ENCODE peak calls at places on chromosomes 4 and X, in nine cellular contexts. One of them, this sample, is unnamed.
A peak's percentile ranks its signal among the peaks of the same experiment; 100 is the strongest.

GRCh38 chr4:110620352-110621327 is 2.2 kb downstream of the PITX2 start:
- DNase-seq in upper lobe of left lung: peak; percentile 78
- DNase-seq in Panc1: no peak
- DNase-seq in sigmoid colon: no peak
- DNase-seq in GM12891: no peak
- DNase-seq in breast epithelium: no peak
- DNase-seq in H1: peak; percentile 85
- DNase-seq in stomach: no peak
- DNase-seq in endothelial cell of umbilical vein: peak; percentile 40
- DNase-seq in this sample: no peak

GRCh38 chrX:75067931-75068330 is 88.2 kb downstream of the ABCB7 start:
- DNase-seq in upper lobe of left lung: no peak
- DNase-seq in Panc1: no peak
- DNase-seq in sigmoid colon: no peak
- DNase-seq in GM12891: no peak
- DNase-seq in breast epithelium: no peak
- DNase-seq in H1: no peak
- DNase-seq in stomach: no peak
- DNase-seq in endothelial cell of umbilical vein: no peak
- DNase-seq in this sample: no peak

GRCh38 chr4:38728651-38729141 is 54.1 kb downstream of the TLR10 start:
- DNase-seq in upper lobe of left lung: no peak
- DNase-seq in Panc1: no peak
- DNase-seq in sigmoid colon: no peak
- DNase-seq in GM12891: no peak
- DNase-seq in breast epithelium: peak; percentile 63
- DNase-seq in H1: peak; percentile 52
- DNase-seq in stomach: peak; percentile 74
- DNase-seq in endothelial cell of umbilical vein: no peak
- DNase-seq in this sample: no peak

GRCh38 chrX:39518451-39519212 is 579.1 kb downstream of the BCOR start:
- DNase-seq in upper lobe of left lung: peak; percentile 38
- DNase-seq in Panc1: no peak
- DNase-seq in sigmoid colon: peak; percentile 72
- DNase-seq in GM12891: no peak
- DNase-seq in breast epithelium: no peak
- DNase-seq in H1: no peak
- DNase-seq in stomach: peak; percentile 28
- DNase-seq in endothelial cell of umbilical vein: no peak
- DNase-seq in this sample: no peak

GRCh38 chr4:48290146-48290772 is 20.6 kb upstream of the TEC start:
- DNase-seq in upper lobe of left lung: no peak
- DNase-seq in Panc1: no peak
- DNase-seq in sigmoid colon: no peak
- DNase-seq in GM12891: no peak
- DNase-seq in breast epithelium: no peak
- DNase-seq in H1: peak; percentile 58
- DNase-seq in stomach: no peak
- DNase-seq in endothelial cell of umbilical vein: peak; percentile 22
- DNase-seq in this sample: no peak

GRCh38 chr4:140943486-140943885 is 187.3 kb upstream of the TBC1D9 start:
- DNase-seq in upper lobe of left lung: no peak
- DNase-seq in Panc1: no peak
- DNase-seq in sigmoid colon: no peak
- DNase-seq in GM12891: no peak
- DNase-seq in breast epithelium: no peak
- DNase-seq in H1: no peak
- DNase-seq in stomach: no peak
- DNase-seq in endothelial cell of umbilical vein: no peak
- DNase-seq in this sample: no peak

GRCh38 chr4:168584321-168584771 is 87.5 kb downstream of the PALLD start:
- DNase-seq in upper lobe of left lung: no peak
- DNase-seq in Panc1: no peak
- DNase-seq in sigmoid colon: no peak
- DNase-seq in GM12891: no peak
- DNase-seq in breast epithelium: no peak
- DNase-seq in H1: no peak
- DNase-seq in stomach: no peak
- DNase-seq in endothelial cell of umbilical vein: peak; percentile 8
- DNase-seq in this sample: no peak

GRCh38 chrX:23784487-23785301 is 1.7 kb downstream of the SAT1 start:
- DNase-seq in upper lobe of left lung: no peak
- DNase-seq in Panc1: no peak
- DNase-seq in sigmoid colon: no peak
- DNase-seq in GM12891: no peak
- DNase-seq in breast epithelium: no peak
- DNase-seq in H1: no peak
- DNase-seq in stomach: no peak
- DNase-seq in endothelial cell of umbilical vein: peak; percentile 39
- DNase-seq in this sample: no peak

GRCh38 chr4:64727960-64728359 is 318.7 kb upstream of the TECRL start:
- DNase-seq in upper lobe of left lung: no peak
- DNase-seq in Panc1: no peak
- DNase-seq in sigmoid colon: no peak
- DNase-seq in GM12891: no peak
- DNase-seq in breast epithelium: no peak
- DNase-seq in H1: peak; percentile 29
- DNase-seq in stomach: no peak
- DNase-seq in endothelial cell of umbilical vein: no peak
- DNase-seq in this sample: no peak

GRCh38 chr4:155541716-155542115 is 124.9 kb upstream of the GUCY1A1 start:
- DNase-seq in upper lobe of left lung: no peak
- DNase-seq in Panc1: no peak
- DNase-seq in sigmoid colon: no peak
- DNase-seq in GM12891: no peak
- DNase-seq in breast epithelium: no peak
- DNase-seq in H1: no peak
- DNase-seq in stomach: no peak
- DNase-seq in endothelial cell of umbilical vein: no peak
- DNase-seq in this sample: no peak

GRCh38 chrX:51795136-51795535 is 51.9 kb downstream of the GSPT2 start:
- DNase-seq in upper lobe of left lung: no peak
- DNase-seq in Panc1: no peak
- DNase-seq in sigmoid colon: no peak
- DNase-seq in GM12891: no peak
- DNase-seq in breast epithelium: no peak
- DNase-seq in H1: no peak
- DNase-seq in stomach: no peak
- DNase-seq in endothelial cell of umbilical vein: no peak
- DNase-seq in this sample: no peak

GRCh38 chrX:75273483-75273882 is 402 bp upstream of the UPRT start:
- DNase-seq in upper lobe of left lung: no peak
- DNase-seq in Panc1: no peak
- DNase-seq in sigmoid colon: no peak
- DNase-seq in GM12891: no peak
- DNase-seq in breast epithelium: no peak
- DNase-seq in H1: no peak
- DNase-seq in stomach: no peak
- DNase-seq in endothelial cell of umbilical vein: no peak
- DNase-seq in this sample: no peak

GRCh38 chrX:151359931-151360871 is 36.8 kb upstream of the VMA21 start:
- DNase-seq in upper lobe of left lung: peak; percentile 52
- DNase-seq in Panc1: no peak
- DNase-seq in sigmoid colon: no peak
- DNase-seq in GM12891: no peak
- DNase-seq in breast epithelium: no peak
- DNase-seq in H1: peak; percentile 79
- DNase-seq in stomach: peak; percentile 29
- DNase-seq in endothelial cell of umbilical vein: peak; percentile 12
- DNase-seq in this sample: peak; percentile 26

GRCh38 chrX:154411322-154411980 is at the start of gene TAFAZZIN:
- DNase-seq in upper lobe of left lung: peak; percentile 94
- DNase-seq in Panc1: no peak
- DNase-seq in sigmoid colon: peak; percentile 89
- DNase-seq in GM12891: peak; percentile 81
- DNase-seq in breast epithelium: peak; percentile 45
- DNase-seq in H1: peak; percentile 75
- DNase-seq in stomach: peak; percentile 78
- DNase-seq in endothelial cell of umbilical vein: peak; percentile 58
- DNase-seq in this sample: peak; percentile 84

GRCh38 chr4:10168151-10168550 is 51.6 kb upstream of the WDR1 start:
- DNase-seq in upper lobe of left lung: no peak
- DNase-seq in Panc1: no peak
- DNase-seq in sigmoid colon: no peak
- DNase-seq in GM12891: no peak
- DNase-seq in breast epithelium: no peak
- DNase-seq in H1: no peak
- DNase-seq in stomach: no peak
- DNase-seq in endothelial cell of umbilical vein: peak; percentile 30
- DNase-seq in this sample: no peak

GRCh38 chrX:150155396-150156048 is 207.6 kb upstream of the MAMLD1 start:
- DNase-seq in upper lobe of left lung: no peak
- DNase-seq in Panc1: no peak
- DNase-seq in sigmoid colon: no peak
- DNase-seq in GM12891: no peak
- DNase-seq in breast epithelium: no peak
- DNase-seq in H1: no peak
- DNase-seq in stomach: no peak
- DNase-seq in endothelial cell of umbilical vein: peak; percentile 15
- DNase-seq in this sample: no peak

GRCh38 chr4:105392858-105393257 is 81.0 kb downstream of the PPA2 start:
- DNase-seq in upper lobe of left lung: no peak
- DNase-seq in Panc1: no peak
- DNase-seq in sigmoid colon: no peak
- DNase-seq in GM12891: no peak
- DNase-seq in breast epithelium: no peak
- DNase-seq in H1: no peak
- DNase-seq in stomach: no peak
- DNase-seq in endothelial cell of umbilical vein: no peak
- DNase-seq in this sample: no peak

GRCh38 chrX:72330131-72330530 is 24.4 kb upstream of the CITED1 start:
- DNase-seq in upper lobe of left lung: no peak
- DNase-seq in Panc1: no peak
- DNase-seq in sigmoid colon: no peak
- DNase-seq in GM12891: no peak
- DNase-seq in breast epithelium: no peak
- DNase-seq in H1: no peak
- DNase-seq in stomach: no peak
- DNase-seq in endothelial cell of umbilical vein: no peak
- DNase-seq in this sample: no peak

GRCh38 chr4:153553155-153553819 is 87.1 kb downstream of the TMEM131L start:
- DNase-seq in upper lobe of left lung: no peak
- DNase-seq in Panc1: no peak
- DNase-seq in sigmoid colon: no peak
- DNase-seq in GM12891: no peak
- DNase-seq in breast epithelium: no peak
- DNase-seq in H1: no peak
- DNase-seq in stomach: no peak
- DNase-seq in endothelial cell of umbilical vein: no peak
- DNase-seq in this sample: no peak
- TF ChIP-seq POLR2AphosphoS5 in upper lobe of left lung: no peak
- TF ChIP-seq POLR2AphosphoS5 in Panc1: no peak
- TF ChIP-seq POLR2AphosphoS5 in sigmoid colon: no peak
- TF ChIP-seq POLR2AphosphoS5 in GM12891: no peak
- TF ChIP-seq POLR2AphosphoS5 in breast epithelium: no peak
- TF ChIP-seq POLR2AphosphoS5 in H1: no peak
- TF ChIP-seq POLR2AphosphoS5 in stomach: no peak
- TF ChIP-seq POLR2AphosphoS5 in endothelial cell of umbilical vein: no peak
- TF ChIP-seq POLR2AphosphoS5 in this sample: no peak

GRCh38 chr4:151671541-151672059 is 89.2 kb downstream of the GATB start:
- DNase-seq in upper lobe of left lung: no peak
- DNase-seq in Panc1: no peak
- DNase-seq in sigmoid colon: no peak
- DNase-seq in GM12891: no peak
- DNase-seq in breast epithelium: no peak
- DNase-seq in H1: no peak
- DNase-seq in stomach: no peak
- DNase-seq in endothelial cell of umbilical vein: no peak
- DNase-seq in this sample: no peak
- TF ChIP-seq POLR2AphosphoS5 in upper lobe of left lung: no peak
- TF ChIP-seq POLR2AphosphoS5 in Panc1: no peak
- TF ChIP-seq POLR2AphosphoS5 in sigmoid colon: no peak
- TF ChIP-seq POLR2AphosphoS5 in GM12891: no peak
- TF ChIP-seq POLR2AphosphoS5 in breast epithelium: no peak
- TF ChIP-seq POLR2AphosphoS5 in H1: peak; percentile 38
- TF ChIP-seq POLR2AphosphoS5 in stomach: no peak
- TF ChIP-seq POLR2AphosphoS5 in endothelial cell of umbilical vein: no peak
- TF ChIP-seq POLR2AphosphoS5 in this sample: no peak

GRCh38 chr4:137129471-137130244 is 402.6 kb downstream of the PCDH18 start:
- DNase-seq in upper lobe of left lung: no peak
- DNase-seq in Panc1: no peak
- DNase-seq in sigmoid colon: no peak
- DNase-seq in GM12891: no peak
- DNase-seq in breast epithelium: no peak
- DNase-seq in H1: no peak
- DNase-seq in stomach: no peak
- DNase-seq in endothelial cell of umbilical vein: no peak
- DNase-seq in this sample: no peak
- TF ChIP-seq POLR2AphosphoS5 in upper lobe of left lung: no peak
- TF ChIP-seq POLR2AphosphoS5 in Panc1: no peak
- TF ChIP-seq POLR2AphosphoS5 in sigmoid colon: no peak
- TF ChIP-seq POLR2AphosphoS5 in GM12891: no peak
- TF ChIP-seq POLR2AphosphoS5 in breast epithelium: no peak
- TF ChIP-seq POLR2AphosphoS5 in H1: no peak
- TF ChIP-seq POLR2AphosphoS5 in stomach: no peak
- TF ChIP-seq POLR2AphosphoS5 in endothelial cell of umbilical vein: no peak
- TF ChIP-seq POLR2AphosphoS5 in this sample: no peak

DNA sequence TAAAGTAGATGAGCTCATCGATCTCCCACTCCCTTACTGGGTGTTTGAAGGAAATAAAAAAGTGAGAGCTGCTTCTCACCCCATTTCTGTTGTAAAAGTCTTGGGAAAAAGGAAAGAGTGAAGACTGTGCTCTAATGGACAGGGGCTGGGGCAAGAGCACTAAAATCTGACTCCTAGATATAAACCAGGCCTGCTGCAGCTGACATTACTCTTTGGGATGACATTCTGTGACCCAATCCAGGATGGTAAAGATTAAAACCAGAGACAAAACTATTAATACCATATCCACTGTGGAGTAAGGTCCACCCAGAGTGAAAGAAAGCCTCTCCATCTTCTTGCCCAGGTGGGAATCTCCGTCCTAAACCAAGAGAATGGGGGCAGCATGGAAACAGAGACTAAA is 20.1 kb upstream of the NEUROG2 start:
- DNase-seq in upper lobe of left lung: no peak
- DNase-seq in Panc1: no peak
- DNase-seq in sigmoid colon: no peak
- DNase-seq in GM12891: no peak
- DNase-seq in breast epithelium: no peak
- DNase-seq in H1: no peak
- DNase-seq in stomach: no peak
- DNase-seq in endothelial cell of umbilical vein: no peak
- DNase-seq in this sample: no peak
- TF ChIP-seq POLR2AphosphoS5 in upper lobe of left lung: no peak
- TF ChIP-seq POLR2AphosphoS5 in Panc1: no peak
- TF ChIP-seq POLR2AphosphoS5 in sigmoid colon: no peak
- TF ChIP-seq POLR2AphosphoS5 in GM12891: no peak
- TF ChIP-seq POLR2AphosphoS5 in breast epithelium: no peak
- TF ChIP-seq POLR2AphosphoS5 in H1: no peak
- TF ChIP-seq POLR2AphosphoS5 in stomach: no peak
- TF ChIP-seq POLR2AphosphoS5 in endothelial cell of umbilical vein: no peak
- TF ChIP-seq POLR2AphosphoS5 in this sample: no peak

This sample was measured in GM12892.